ENCODE peak calls at places on chromosomes 5 and 9, in six cellular contexts. H is mesenchymal stem cell, D is H1, Q is neuronal stem cell, M is IMR-90, R is trophoblast cell. T is an unnamed sample.

GRCh38 chr5:74282495-74282894 is 358.0 kb downstream of the ENC1 start:
- DNase-seq in H (no peak), D (no peak), M (no peak), Q (no peak), R (no peak), T (no peak)

GRCh38 chr5:132607133-132607532 is 50.4 kb downstream of the RAD50 start:
- DNase-seq in D (no peak), H (no peak), Q (no peak), M (no peak), R (no peak), T (no peak)

GRCh38 chr9:70587143-70587710 is 172.8 kb upstream of the KLF9 start:
- DNase-seq in Q (no peak), R (no peak), M (peak), D (no peak), H (peak), T (no peak)

GRCh38 chr5:5104550-5104949 is 35.6 kb upstream of the ADAMTS16 start:
- DNase-seq in M (no peak), H (no peak), Q (no peak), R (no peak), D (no peak), T (no peak)

GRCh38 chr5:17014686-17015085 is 78.6 kb upstream of the MYO10 start:
- DNase-seq in H (no peak), M (no peak), Q (no peak), R (no peak), D (no peak), T (no peak)

GRCh38 chr5:1026700-1027621 is 18.4 kb downstream of the NKD2 start:
- DNase-seq in H (no peak), Q (no peak), D (no peak), R (no peak), M (no peak), T (no peak)

GRCh38 chr9:130561056-130561455 is 18.3 kb upstream of the FUBP3 start:
- DNase-seq in R (no peak), M (no peak), D (no peak), Q (no peak), H (peak), T (no peak)

GRCh38 chr5:132054031-132054696 is 6.3 kb upstream of the IL3 start:
- DNase-seq in Q (no peak), H (no peak), D (no peak), R (no peak), M (no peak), T (peak)

GRCh38 chr9:15253786-15254185 is 53.2 kb downstream of the TTC39B start:
- DNase-seq in Q (no peak), D (no peak), R (no peak), H (no peak), M (no peak), T (no peak)

GRCh38 chr9:81671880-81672280 is 17.5 kb downstream of the TLE1 start:
- DNase-seq in D (no peak), M (peak), Q (no peak), H (peak), R (no peak), T (no peak)

GRCh38 chr5:151002250-151002649 is 18.1 kb upstream of the GPX3 start:
- DNase-seq in Q (no peak), R (no peak), H (peak), M (peak), D (peak), T (peak)

GRCh38 chr5:100644206-100644605 is 109.0 kb downstream of the FAM174A start:
- DNase-seq in D (no peak), H (no peak), R (peak), Q (no peak), M (no peak), T (no peak)

GRCh38 chr9:74293479-74293878 is 203.7 kb upstream of the RORB start:
- DNase-seq in R (no peak), M (no peak), Q (no peak), D (no peak), H (no peak), T (peak)

GRCh38 chr9:34551751-34552605 is 29.2 kb upstream of the ENHO start:
- DNase-seq in R (no peak), D (peak), M (no peak), H (no peak), Q (no peak), T (no peak)

GRCh38 chr5:11252523-11252922 is 491.5 kb upstream of the DAP start:
- DNase-seq in H (no peak), M (no peak), R (no peak), Q (no peak), D (no peak), T (no peak)

GRCh38 chr5:11261226-11261625 is 500.2 kb upstream of the DAP start:
- DNase-seq in Q (no peak), R (no peak), D (no peak), H (no peak), M (no peak), T (no peak)

GRCh38 chr5:11258001-11258400 is 497.0 kb upstream of the DAP start:
- DNase-seq in D (no peak), Q (no peak), H (no peak), M (no peak), R (no peak), T (no peak)
- H3K14ac ChIP-seq in D (no peak), Q (no peak), H (no peak), M (no peak), R (no peak), T (no peak)

GRCh38 chr9:129484325-129485000 is 136.4 kb downstream of the C9orf50 start:
- DNase-seq in D (no peak), Q (no peak), M (no peak), R (no peak), H (no peak), T (no peak)
- H3K4ac ChIP-seq in D (no peak), Q (no peak), M (peak), R (peak), H (peak), T (no peak)

DNA sequence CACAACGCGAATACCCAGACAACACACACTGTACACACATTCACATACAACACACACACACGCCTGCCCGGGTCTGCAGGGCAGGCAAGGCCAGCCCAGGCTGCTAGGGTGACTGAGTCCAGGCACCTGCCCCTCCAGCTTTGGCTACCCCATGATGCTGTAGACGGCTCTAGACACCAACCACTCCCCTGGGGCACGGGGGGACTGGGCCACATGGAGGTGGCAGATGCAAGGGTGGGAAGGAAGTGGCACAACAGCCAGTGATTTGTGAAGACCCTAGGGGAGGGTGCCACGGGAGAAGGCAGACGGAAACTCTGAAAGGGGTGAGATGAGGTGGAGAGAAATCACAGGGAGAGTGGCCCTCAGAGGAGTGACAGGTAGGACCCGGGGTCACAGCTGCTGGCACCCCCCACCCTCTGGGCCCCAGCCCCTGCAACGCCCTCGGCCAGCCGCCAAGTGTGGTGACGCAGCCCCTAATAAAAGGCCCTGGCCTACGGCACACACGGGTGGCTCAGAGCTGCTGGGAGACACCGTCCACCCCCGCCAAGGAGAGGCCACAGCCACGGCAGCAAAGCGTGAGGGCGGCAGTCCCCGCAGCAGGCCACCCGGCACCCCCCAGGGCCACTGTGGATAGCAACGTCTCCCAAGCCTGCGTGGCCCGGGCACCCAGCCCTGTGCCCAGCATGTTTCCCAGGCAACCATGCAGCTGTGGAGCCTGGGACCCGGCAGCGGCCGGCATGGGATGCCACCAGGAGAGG is 6.6 kb upstream of the CCDC187 start:
- DNase-seq in M (no peak), D (no peak), Q (no peak), R (no peak), H (no peak), T (no peak)
- H3K4me2 ChIP-seq in M (no peak), D (no peak), Q (no peak), R (no peak), H (no peak), T (no peak)

GRCh38 chr9:132773093-132773492 is 102.8 kb downstream of the GTF3C4 start:
- DNase-seq in D (no peak), H (no peak), Q (no peak), M (no peak), R (no peak), T (no peak)

GRCh38 chr9:132768932-132769894 is 98.9 kb downstream of the GTF3C4 start:
- DNase-seq in D (peak), R (no peak), M (peak), H (peak), Q (peak), T (peak)

GRCh38 chr9:132773764-132774339 is 103.6 kb downstream of the GTF3C4 start:
- DNase-seq in Q (no peak), R (no peak), H (no peak), M (no peak), D (no peak), T (no peak)

GRCh38 chr9:132769895-132770774 is 99.9 kb downstream of the GTF3C4 start:
- DNase-seq in Q (peak), R (peak), D (peak), M (peak), H (peak), T (peak)

GRCh38 chr9:132770775-132771310 is 100.6 kb downstream of the GTF3C4 start:
- DNase-seq in R (no peak), D (no peak), Q (no peak), H (no peak), M (no peak), T (no peak)
- H3K14ac ChIP-seq in R (no peak), D (no peak), Q (no peak), H (no peak), M (no peak), T (no peak)

DNA sequence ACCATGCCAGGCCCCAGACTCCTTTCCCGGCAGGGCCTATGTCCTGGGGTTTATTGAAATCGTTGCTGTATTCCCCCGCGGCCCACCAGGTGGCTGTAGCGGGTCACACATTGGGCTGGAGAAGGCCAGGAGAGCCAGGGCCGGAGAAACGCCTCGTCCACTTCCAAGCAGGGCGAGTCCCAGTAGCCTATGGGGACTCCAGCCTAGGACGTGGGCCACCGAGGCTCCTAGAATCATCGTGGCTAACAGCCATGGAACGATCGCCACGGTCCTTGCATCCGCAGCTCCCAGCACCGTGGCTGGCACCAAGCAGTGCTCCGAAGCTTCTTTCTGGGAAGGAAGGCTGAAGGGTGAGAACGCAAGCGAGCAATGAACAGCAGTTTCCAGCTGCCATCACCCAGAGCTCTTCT is 87.7 kb downstream of the ENTREP1 start:
- DNase-seq in D (peak), R (peak), M (peak), H (peak), Q (peak), T (peak)
- H3K4ac ChIP-seq in D (no peak), R (no peak), M (no peak), H (no peak), Q (no peak), T (no peak)

DNA sequence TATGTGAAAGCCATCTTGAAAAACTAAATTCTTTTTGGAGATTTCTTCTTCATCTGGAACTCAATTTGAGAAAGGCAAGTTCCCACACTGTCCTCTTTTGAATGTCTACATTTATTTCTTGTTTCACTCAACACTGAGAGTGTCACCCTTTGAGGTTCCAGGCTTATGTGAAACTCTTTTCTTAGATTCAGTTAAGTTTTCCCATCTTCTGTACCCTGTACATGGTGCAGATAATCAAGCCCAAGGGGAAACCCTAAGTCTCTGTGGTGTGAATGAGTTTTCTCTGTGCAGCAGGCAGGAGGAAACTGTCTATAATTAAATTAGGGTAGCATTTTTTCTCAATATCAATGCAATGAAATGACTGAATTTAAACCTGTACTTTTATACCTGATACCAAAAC is 72.3 kb upstream of the PRLR start:
- DNase-seq in D (no peak), M (no peak), R (no peak), Q (no peak), H (no peak), T (no peak)
- H3K4me2 ChIP-seq in D (no peak), M (no peak), R (no peak), Q (no peak), H (no peak), T (no peak)

GRCh38 chr5:172844577-172844838 is 10.5 kb downstream of the ERGIC1 start:
- DNase-seq in R (no peak), Q (no peak), H (no peak), D (no peak), M (no peak), T (no peak)
- H3K14ac ChIP-seq in R (no peak), Q (no peak), H (no peak), D (no peak), M (no peak), T (no peak)

T was measured in H9.